ENCODE peak calls at places on chromosomes 13 and 19, in nine cellular contexts. One of them, this sample, is unnamed.

GRCh38 chr19:53157601-53158000 is 1.3 kb downstream of the ZNF347 start:
- DNase-seq in uterus: no peak
- DNase-seq in CD4-positive, CD25-positive, alpha-beta regulatory T cell: no peak
- DNase-seq in BE2C: no peak
- DNase-seq in HFF-Myc: no peak
- DNase-seq in tibial artery: no peak
- DNase-seq in GM23338: peak; percentile 42
- DNase-seq in cardiac muscle cell: peak; percentile 17
- DNase-seq in mucosa of descending colon: no peak
- DNase-seq in this sample: no peak

GRCh38 chr19:30112171-30112570 is 170.1 kb downstream of the URI1 start:
- DNase-seq in uterus: no peak
- DNase-seq in CD4-positive, CD25-positive, alpha-beta regulatory T cell: no peak
- DNase-seq in BE2C: no peak
- DNase-seq in HFF-Myc: no peak
- DNase-seq in tibial artery: no peak
- DNase-seq in GM23338: no peak
- DNase-seq in cardiac muscle cell: no peak
- DNase-seq in mucosa of descending colon: no peak
- DNase-seq in this sample: no peak

GRCh38 chr19:58351996-58352755 is 1.1 kb downstream of the A1BG start:
- DNase-seq in uterus: no peak
- DNase-seq in CD4-positive, CD25-positive, alpha-beta regulatory T cell: no peak
- DNase-seq in BE2C: no peak
- DNase-seq in HFF-Myc: no peak
- DNase-seq in tibial artery: no peak
- DNase-seq in GM23338: no peak
- DNase-seq in cardiac muscle cell: no peak
- DNase-seq in mucosa of descending colon: no peak
- DNase-seq in this sample: no peak

GRCh38 chr13:34939771-34940170 is 2.3 kb upstream of the NBEA start:
- DNase-seq in uterus: no peak
- DNase-seq in CD4-positive, CD25-positive, alpha-beta regulatory T cell: no peak
- DNase-seq in BE2C: no peak
- DNase-seq in HFF-Myc: no peak
- DNase-seq in tibial artery: no peak
- DNase-seq in GM23338: no peak
- DNase-seq in cardiac muscle cell: no peak
- DNase-seq in mucosa of descending colon: no peak
- DNase-seq in this sample: no peak

GRCh38 chr19:6925801-6926751 is 38.7 kb downstream of the ADGRE1 start:
- DNase-seq in uterus: no peak
- DNase-seq in CD4-positive, CD25-positive, alpha-beta regulatory T cell: peak; percentile 45
- DNase-seq in BE2C: no peak
- DNase-seq in HFF-Myc: no peak
- DNase-seq in tibial artery: no peak
- DNase-seq in GM23338: peak; percentile 3
- DNase-seq in cardiac muscle cell: no peak
- DNase-seq in mucosa of descending colon: peak; percentile 5
- DNase-seq in this sample: no peak

GRCh38 chr19:39814595-39814994 is 19.4 kb downstream of the DYRK1B start:
- DNase-seq in uterus: no peak
- DNase-seq in CD4-positive, CD25-positive, alpha-beta regulatory T cell: no peak
- DNase-seq in BE2C: no peak
- DNase-seq in HFF-Myc: no peak
- DNase-seq in tibial artery: no peak
- DNase-seq in GM23338: no peak
- DNase-seq in cardiac muscle cell: no peak
- DNase-seq in mucosa of descending colon: no peak
- DNase-seq in this sample: no peak

GRCh38 chr19:55473613-55474012 is 2.8 kb upstream of the ZNF628 start:
- DNase-seq in uterus: no peak
- DNase-seq in CD4-positive, CD25-positive, alpha-beta regulatory T cell: no peak
- DNase-seq in BE2C: peak; percentile 18
- DNase-seq in HFF-Myc: no peak
- DNase-seq in tibial artery: no peak
- DNase-seq in GM23338: no peak
- DNase-seq in cardiac muscle cell: no peak
- DNase-seq in mucosa of descending colon: no peak
- DNase-seq in this sample: no peak

GRCh38 chr13:19150712-19151228 is 30.9 kb downstream of the TUBA3C start:
- DNase-seq in uterus: no peak
- DNase-seq in CD4-positive, CD25-positive, alpha-beta regulatory T cell: no peak
- DNase-seq in BE2C: no peak
- DNase-seq in HFF-Myc: no peak
- DNase-seq in tibial artery: no peak
- DNase-seq in GM23338: no peak
- DNase-seq in cardiac muscle cell: no peak
- DNase-seq in mucosa of descending colon: no peak
- DNase-seq in this sample: no peak

GRCh38 chr19:19113040-19113541 is 25.2 kb downstream of the TMEM161A start:
- DNase-seq in uterus: no peak
- DNase-seq in CD4-positive, CD25-positive, alpha-beta regulatory T cell: no peak
- DNase-seq in BE2C: peak; percentile 59
- DNase-seq in HFF-Myc: peak; percentile 9
- DNase-seq in tibial artery: no peak
- DNase-seq in GM23338: peak; percentile 68
- DNase-seq in cardiac muscle cell: peak; percentile 82
- DNase-seq in mucosa of descending colon: no peak
- DNase-seq in this sample: peak; percentile 21

GRCh38 chr13:89457977-89458376 is 1786.8 kb downstream of the SLITRK5 start:
- DNase-seq in uterus: no peak
- DNase-seq in CD4-positive, CD25-positive, alpha-beta regulatory T cell: no peak
- DNase-seq in BE2C: no peak
- DNase-seq in HFF-Myc: no peak
- DNase-seq in tibial artery: no peak
- DNase-seq in GM23338: no peak
- DNase-seq in cardiac muscle cell: peak; percentile 6
- DNase-seq in mucosa of descending colon: no peak
- DNase-seq in this sample: no peak

GRCh38 chr19:5947435-5947834 is 30.5 kb downstream of the RANBP3 start:
- DNase-seq in uterus: peak; percentile 81
- DNase-seq in CD4-positive, CD25-positive, alpha-beta regulatory T cell: no peak
- DNase-seq in BE2C: no peak
- DNase-seq in HFF-Myc: no peak
- DNase-seq in tibial artery: peak; percentile 66
- DNase-seq in GM23338: no peak
- DNase-seq in cardiac muscle cell: no peak
- DNase-seq in mucosa of descending colon: peak; percentile 37
- DNase-seq in this sample: no peak

GRCh38 chr13:92842145-92842544 is 384.5 kb upstream of the GPC6 start:
- DNase-seq in uterus: no peak
- DNase-seq in CD4-positive, CD25-positive, alpha-beta regulatory T cell: no peak
- DNase-seq in BE2C: no peak
- DNase-seq in HFF-Myc: peak; percentile 46
- DNase-seq in tibial artery: no peak
- DNase-seq in GM23338: no peak
- DNase-seq in cardiac muscle cell: no peak
- DNase-seq in mucosa of descending colon: no peak
- DNase-seq in this sample: no peak

GRCh38 chr13:45162821-45163220 is 38.0 kb downstream of the KCTD4 start:
- DNase-seq in uterus: no peak
- DNase-seq in CD4-positive, CD25-positive, alpha-beta regulatory T cell: peak; percentile 5
- DNase-seq in BE2C: no peak
- DNase-seq in HFF-Myc: peak; percentile 53
- DNase-seq in tibial artery: no peak
- DNase-seq in GM23338: no peak
- DNase-seq in cardiac muscle cell: no peak
- DNase-seq in mucosa of descending colon: no peak
- DNase-seq in this sample: no peak

GRCh38 chr13:37175996-37176395 is 70.5 kb upstream of the CSNK1A1L start:
- DNase-seq in uterus: no peak
- DNase-seq in CD4-positive, CD25-positive, alpha-beta regulatory T cell: no peak
- DNase-seq in BE2C: no peak
- DNase-seq in HFF-Myc: no peak
- DNase-seq in tibial artery: no peak
- DNase-seq in GM23338: no peak
- DNase-seq in cardiac muscle cell: no peak
- DNase-seq in mucosa of descending colon: no peak
- DNase-seq in this sample: no peak

GRCh38 chr19:44050740-44051653 is 839 bp upstream of the ZNF223 start:
- DNase-seq in uterus: no peak
- DNase-seq in CD4-positive, CD25-positive, alpha-beta regulatory T cell: peak; percentile 26
- DNase-seq in BE2C: no peak
- DNase-seq in HFF-Myc: no peak
- DNase-seq in tibial artery: no peak
- DNase-seq in GM23338: peak; percentile 77
- DNase-seq in cardiac muscle cell: no peak
- DNase-seq in mucosa of descending colon: peak; percentile 60
- DNase-seq in this sample: no peak
- H3K4me3 ChIP-seq in uterus: peak overlapping the region; percentile 68
- H3K4me3 ChIP-seq in CD4-positive, CD25-positive, alpha-beta regulatory T cell: peak overlapping the region; percentile 90
- H3K4me3 ChIP-seq in BE2C: peak overlapping the region; percentile 82
- H3K4me3 ChIP-seq in HFF-Myc: peak overlapping the region; percentile 51
- H3K4me3 ChIP-seq in tibial artery: peak overlapping the region; percentile 91
- H3K4me3 ChIP-seq in GM23338: peak overlapping the region; percentile 56
- H3K4me3 ChIP-seq in cardiac muscle cell: peak overlapping the region; percentile 60
- H3K4me3 ChIP-seq in mucosa of descending colon: no peak overlapping the region
- H3K4me3 ChIP-seq in this sample: no peak overlapping the region

GRCh38 chr13:99417821-99418662 is 83.2 kb upstream of the TM9SF2 start:
- DNase-seq in uterus: no peak
- DNase-seq in CD4-positive, CD25-positive, alpha-beta regulatory T cell: no peak
- DNase-seq in BE2C: no peak
- DNase-seq in HFF-Myc: no peak
- DNase-seq in tibial artery: no peak
- DNase-seq in GM23338: no peak
- DNase-seq in cardiac muscle cell: no peak
- DNase-seq in mucosa of descending colon: no peak
- DNase-seq in this sample: peak; percentile 46

GRCh38 chr13:99415014-99415650 is 86.1 kb upstream of the TM9SF2 start:
- DNase-seq in uterus: no peak
- DNase-seq in CD4-positive, CD25-positive, alpha-beta regulatory T cell: no peak
- DNase-seq in BE2C: no peak
- DNase-seq in HFF-Myc: no peak
- DNase-seq in tibial artery: peak; percentile 38
- DNase-seq in GM23338: no peak
- DNase-seq in cardiac muscle cell: no peak
- DNase-seq in mucosa of descending colon: peak; percentile 24
- DNase-seq in this sample: no peak

GRCh38 chr13:99415851-99416331 is 85.4 kb upstream of the TM9SF2 start:
- DNase-seq in uterus: no peak
- DNase-seq in CD4-positive, CD25-positive, alpha-beta regulatory T cell: peak; percentile 39
- DNase-seq in BE2C: no peak
- DNase-seq in HFF-Myc: no peak
- DNase-seq in tibial artery: peak; percentile 20
- DNase-seq in GM23338: no peak
- DNase-seq in cardiac muscle cell: no peak
- DNase-seq in mucosa of descending colon: no peak
- DNase-seq in this sample: no peak

GRCh38 chr13:99417151-99417820 is 84.0 kb upstream of the TM9SF2 start:
- DNase-seq in uterus: no peak
- DNase-seq in CD4-positive, CD25-positive, alpha-beta regulatory T cell: no peak
- DNase-seq in BE2C: no peak
- DNase-seq in HFF-Myc: no peak
- DNase-seq in tibial artery: no peak
- DNase-seq in GM23338: peak; percentile 60
- DNase-seq in cardiac muscle cell: no peak
- DNase-seq in mucosa of descending colon: no peak
- DNase-seq in this sample: no peak

DNA sequence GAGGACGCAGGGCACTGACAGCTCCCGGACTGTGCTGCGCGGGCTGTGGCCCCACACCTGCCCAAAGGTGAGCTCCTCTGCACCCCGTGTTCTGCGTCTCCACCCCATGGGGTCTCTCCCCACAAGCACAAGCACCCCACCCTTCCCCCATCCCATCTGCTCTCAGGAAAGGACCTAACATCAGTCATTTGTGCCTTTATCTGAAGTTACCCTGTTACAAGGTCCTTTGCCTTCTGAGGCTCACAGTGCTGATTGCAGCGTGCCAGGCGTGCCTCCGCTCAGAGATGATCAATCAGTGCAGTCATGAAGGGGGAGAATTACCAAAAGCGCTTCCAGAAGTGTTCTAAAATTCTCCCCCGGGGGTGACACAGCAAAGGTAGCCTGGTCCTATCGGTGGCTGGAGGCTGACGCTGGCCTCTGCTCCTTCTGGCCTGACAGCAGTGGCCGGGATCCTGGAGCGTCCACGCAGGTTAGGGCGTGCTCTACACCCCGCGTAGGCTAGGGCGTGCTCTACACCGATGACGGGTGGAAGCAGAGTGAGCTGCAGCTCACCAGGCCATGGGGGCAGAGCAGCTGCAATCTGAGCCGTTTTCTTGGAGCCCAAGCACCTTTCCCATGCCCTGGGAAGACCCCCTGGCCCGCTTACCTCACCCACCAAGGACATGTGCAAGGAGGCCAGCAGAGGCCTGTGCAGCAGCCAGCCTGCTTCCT is 84.7 kb upstream of the TM9SF2 start:
- DNase-seq in uterus: no peak
- DNase-seq in CD4-positive, CD25-positive, alpha-beta regulatory T cell: no peak
- DNase-seq in BE2C: no peak
- DNase-seq in HFF-Myc: no peak
- DNase-seq in tibial artery: peak; percentile 13
- DNase-seq in GM23338: no peak
- DNase-seq in cardiac muscle cell: no peak
- DNase-seq in mucosa of descending colon: no peak
- DNase-seq in this sample: no peak
- H3K4me3 ChIP-seq in uterus: no peak overlapping the region
- H3K4me3 ChIP-seq in CD4-positive, CD25-positive, alpha-beta regulatory T cell: no peak overlapping the region
- H3K4me3 ChIP-seq in BE2C: no peak overlapping the region
- H3K4me3 ChIP-seq in HFF-Myc: no peak overlapping the region
- H3K4me3 ChIP-seq in tibial artery: no peak overlapping the region
- H3K4me3 ChIP-seq in GM23338: no peak overlapping the region
- H3K4me3 ChIP-seq in cardiac muscle cell: no peak overlapping the region
- H3K4me3 ChIP-seq in mucosa of descending colon: no peak overlapping the region
- H3K4me3 ChIP-seq in this sample: no peak overlapping the region

GRCh38 chr13:40662866-40663265 is 3.6 kb downstream of the FOXO1 start:
- DNase-seq in uterus: no peak
- DNase-seq in CD4-positive, CD25-positive, alpha-beta regulatory T cell: peak; percentile 62
- DNase-seq in BE2C: no peak
- DNase-seq in HFF-Myc: no peak
- DNase-seq in tibial artery: no peak
- DNase-seq in GM23338: peak; percentile 58
- DNase-seq in cardiac muscle cell: peak; percentile 46
- DNase-seq in mucosa of descending colon: no peak
- DNase-seq in this sample: no peak
- H3K4me3 ChIP-seq in uterus: peak overlapping the region; percentile 62
- H3K4me3 ChIP-seq in CD4-positive, CD25-positive, alpha-beta regulatory T cell: peak overlapping the region; percentile 95
- H3K4me3 ChIP-seq in BE2C: no peak overlapping the region
- H3K4me3 ChIP-seq in HFF-Myc: no peak overlapping the region
- H3K4me3 ChIP-seq in tibial artery: peak overlapping the region; percentile 71
- H3K4me3 ChIP-seq in GM23338: peak overlapping the region; percentile 86
- H3K4me3 ChIP-seq in cardiac muscle cell: peak overlapping the region; percentile 4
- H3K4me3 ChIP-seq in mucosa of descending colon: no peak overlapping the region
- H3K4me3 ChIP-seq in this sample: no peak overlapping the region

DNA sequence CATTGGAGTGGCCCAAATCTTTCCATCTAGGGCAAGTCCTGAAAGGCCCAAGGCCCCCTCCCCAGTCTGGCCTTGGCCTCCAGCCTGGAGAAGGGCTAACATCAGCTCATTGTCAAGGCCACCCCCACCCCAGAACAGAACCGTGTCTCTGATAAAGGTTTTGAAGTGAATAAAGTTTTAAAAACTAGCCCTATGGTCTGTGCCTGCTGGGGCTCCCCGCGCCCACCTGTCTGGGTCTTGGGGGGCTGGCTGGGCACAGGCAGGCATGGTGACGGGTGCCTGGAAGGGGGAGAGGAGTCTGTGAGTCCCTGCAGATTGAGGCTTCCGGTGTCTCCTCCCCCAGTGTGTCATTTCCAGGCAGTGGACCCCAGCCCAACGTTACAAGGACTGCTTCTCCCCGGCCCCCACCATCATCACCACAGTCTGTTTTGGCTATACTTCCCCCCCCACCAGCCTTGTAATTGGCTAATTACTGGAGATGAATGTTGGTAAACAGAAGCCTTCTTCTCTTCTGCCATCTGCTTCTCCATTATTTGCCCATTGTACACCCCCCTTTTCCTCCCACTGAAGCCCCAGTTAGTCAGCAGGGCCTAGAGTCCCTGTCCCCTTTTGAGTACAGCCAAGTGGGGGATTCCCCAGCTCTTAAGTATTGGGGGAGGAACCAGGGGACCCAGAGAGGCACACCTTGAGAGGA is 3.4 kb downstream of the GADD45GIP1 start:
- DNase-seq in uterus: no peak
- DNase-seq in CD4-positive, CD25-positive, alpha-beta regulatory T cell: no peak
- DNase-seq in BE2C: no peak
- DNase-seq in HFF-Myc: no peak
- DNase-seq in tibial artery: no peak
- DNase-seq in GM23338: no peak
- DNase-seq in cardiac muscle cell: no peak
- DNase-seq in mucosa of descending colon: no peak
- DNase-seq in this sample: no peak
- H3K4me3 ChIP-seq in uterus: no peak overlapping the region
- H3K4me3 ChIP-seq in CD4-positive, CD25-positive, alpha-beta regulatory T cell: no peak overlapping the region
- H3K4me3 ChIP-seq in BE2C: peak overlapping the region; percentile 21
- H3K4me3 ChIP-seq in HFF-Myc: no peak overlapping the region
- H3K4me3 ChIP-seq in tibial artery: no peak overlapping the region
- H3K4me3 ChIP-seq in GM23338: no peak overlapping the region
- H3K4me3 ChIP-seq in cardiac muscle cell: no peak overlapping the region
- H3K4me3 ChIP-seq in mucosa of descending colon: no peak overlapping the region
- H3K4me3 ChIP-seq in this sample: no peak overlapping the region

This sample was measured in Jurkat, Clone E6-1.